ENCODE peak calls at places on chromosome 20, in ten cellular contexts. M is colonic mucosa; T is foreskin keratinocyte; W is AG09309; Z is stimulated activated CD4-positive, alpha-beta T cell treated with anti-CD3 and anti-CD28 coated beads, Interleukin-4, amount 100 ng/mL, for 24 hours; U is cerebellum; V is neural progenitor cell; A is AML-193; F is ELR; B is posterior cingulate gyrus. C is an unnamed sample.

GRCh38 chr20:64053841-64054661 is 4.6 kb upstream of the SOX18 start:
- DNase-seq in T (no peak), A (no peak), B (no peak), V (peak), F (peak), U (no peak), W (no peak), M (no peak), Z (no peak), C (peak)

GRCh38 chr20:21373436-21373835 is 23.9 kb downstream of the NKX2-4 start:
- DNase-seq in A (no peak), T (no peak), B (no peak), V (no peak), M (no peak), Z (no peak), F (no peak), W (no peak), U (no peak), C (no peak)

GRCh38 chr20:38599410-38599882 is 2.2 kb upstream of the ARHGAP40 start:
- DNase-seq in F (peak), A (no peak), V (no peak), T (no peak), M (no peak), Z (no peak), B (no peak), W (no peak), U (no peak), C (no peak)

GRCh38 chr20:42516692-42517091 is 673.0 kb downstream of the PTPRT start:
- DNase-seq in V (no peak), Z (no peak), A (no peak), M (no peak), B (no peak), F (no peak), T (no peak), U (no peak), W (no peak), C (no peak)

GRCh38 chr20:48797275-48797825 is 30.4 kb downstream of the PREX1 start:
- DNase-seq in M (no peak), Z (no peak), W (no peak), F (no peak), B (peak), A (no peak), V (peak), U (peak), T (no peak), C (no peak)

GRCh38 chr20:58228484-58229197 is at the start of gene ANKRD60:
- DNase-seq in F (peak), U (no peak), M (no peak), A (no peak), W (no peak), V (peak), B (no peak), T (no peak), Z (peak), C (no peak)

GRCh38 chr20:54218470-54218869 is 10.6 kb downstream of the PFDN4 start:
- DNase-seq in T (no peak), W (no peak), M (no peak), F (no peak), Z (no peak), V (no peak), B (no peak), U (no peak), A (no peak), C (no peak)

GRCh38 chr20:41205313-41205712 is 68.0 kb downstream of the PLCG1 start:
- DNase-seq in B (peak), T (no peak), U (no peak), F (no peak), V (no peak), A (no peak), W (no peak), Z (no peak), M (no peak), C (no peak)

GRCh38 chr20:5859611-5860010 is 90.7 kb downstream of the TRMT6 start:
- DNase-seq in U (no peak), F (peak), M (no peak), W (peak), Z (no peak), V (no peak), A (no peak), T (no peak), B (no peak), C (no peak)

GRCh38 chr20:63148696-63149095 is 67.2 kb downstream of the YTHDF1 start:
- DNase-seq in A (no peak), B (peak), M (no peak), V (no peak), F (no peak), U (no peak), Z (no peak), W (no peak), T (no peak), C (no peak)

GRCh38 chr20:44596010-44596409 is 13.6 kb downstream of the PKIG start:
- DNase-seq in B (no peak), Z (no peak), A (no peak), W (no peak), T (no peak), M (no peak), V (no peak), F (peak), U (no peak), C (no peak)

GRCh38 chr20:3924304-3925112 is 35.3 kb downstream of the PANK2 start:
- DNase-seq in A (no peak), U (no peak), B (peak), F (no peak), T (no peak), M (no peak), W (no peak), Z (no peak), V (no peak), C (no peak)

GRCh38 chr20:36167826-36168634 is 13.5 kb downstream of the EPB41L1 start:
- DNase-seq in W (no peak), M (no peak), B (peak), Z (no peak), V (no peak), F (peak), U (no peak), T (no peak), A (no peak), C (no peak)

GRCh38 chr20:24805456-24806233 is 143.4 kb upstream of the CST7 start:
- DNase-seq in U (no peak), Z (no peak), W (no peak), T (no peak), F (no peak), M (no peak), B (peak), V (no peak), A (no peak), C (no peak)

GRCh38 chr20:58765795-58766194 is 73.2 kb downstream of the NPEPL1 start:
- DNase-seq in W (no peak), V (no peak), Z (no peak), F (no peak), B (peak), A (no peak), M (no peak), T (no peak), U (no peak), C (no peak)

GRCh38 chr20:35004051-35004725 is 48.5 kb downstream of the MYH7B start:
- DNase-seq in F (no peak), V (no peak), W (no peak), Z (no peak), B (peak), T (no peak), U (no peak), A (no peak), M (no peak), C (no peak)

GRCh38 chr20:62766716-62767115 is 29.6 kb upstream of the MRGBP start:
- DNase-seq in U (no peak), W (no peak), F (no peak), T (no peak), B (peak), V (no peak), Z (no peak), A (no peak), M (peak), C (no peak)

GRCh38 chr20:44422083-44422482 is 53.6 kb upstream of the TTPAL start:
- DNase-seq in M (no peak), W (no peak), B (no peak), Z (no peak), F (peak), T (peak), U (no peak), A (peak), V (no peak), C (no peak)

GRCh38 chr20:37336369-37337207 is 9.4 kb upstream of the SRC start:
- DNase-seq in U (no peak), W (no peak), A (peak), T (no peak), F (no peak), B (no peak), V (peak), M (no peak), Z (peak), C (peak)